ENCODE peak calls at places on chromosomes 16 and 17, in five cellular contexts. One of them, this sample, is unnamed.

GRCh38 chr17:49578963-49579500 is 3.4 kb downstream of the NXPH3 start:
- DNase-seq in GM23338: no peak
- DNase-seq in mammary epithelial cell: no peak
- DNase-seq in GM12878: no peak
- DNase-seq in PC-3: no peak
- DNase-seq in this sample: no peak

GRCh38 chr17:40122466-40122943 is 734 bp downstream of the MSL1 start:
- DNase-seq in PC-3: peak; percentile 33
- DNase-seq in mammary epithelial cell: peak; percentile 25
- DNase-seq in GM23338: peak; percentile 68
- DNase-seq in GM12878: no peak
- DNase-seq in this sample: no peak

GRCh38 chr17:2957631-2958286 is 105.6 kb downstream of the OR1D5 start:
- DNase-seq in GM12878: no peak
- DNase-seq in PC-3: no peak
- DNase-seq in mammary epithelial cell: no peak
- DNase-seq in GM23338: no peak
- DNase-seq in this sample: no peak

GRCh38 chr17:27049104-27049784 is 244.7 kb upstream of the WSB1 start:
- DNase-seq in PC-3: peak; percentile 56
- DNase-seq in GM23338: no peak
- DNase-seq in mammary epithelial cell: peak; percentile 11
- DNase-seq in GM12878: no peak
- DNase-seq in this sample: no peak

GRCh38 chr16:69513180-69513966 is 52.4 kb upstream of the NFAT5 start:
- DNase-seq in PC-3: peak; percentile 93
- DNase-seq in GM23338: peak; percentile 41
- DNase-seq in GM12878: no peak
- DNase-seq in mammary epithelial cell: peak; percentile 95
- DNase-seq in this sample: peak; percentile 89

GRCh38 chr16:22670551-22670970 is 143.4 kb upstream of the HS3ST2 start:
- DNase-seq in mammary epithelial cell: no peak
- DNase-seq in GM23338: peak; percentile 95
- DNase-seq in PC-3: peak; percentile 14
- DNase-seq in GM12878: no peak
- DNase-seq in this sample: no peak

GRCh38 chr17:47902039-47902744 is 6.2 kb downstream of the SP2 start:
- DNase-seq in GM12878: no peak
- DNase-seq in PC-3: no peak
- DNase-seq in GM23338: peak; percentile 86
- DNase-seq in mammary epithelial cell: no peak
- DNase-seq in this sample: no peak

GRCh38 chr17:77098884-77099545 is 41.8 kb upstream of the SEC14L1 start:
- DNase-seq in GM23338: no peak
- DNase-seq in mammary epithelial cell: peak; percentile 38
- DNase-seq in GM12878: no peak
- DNase-seq in PC-3: no peak
- DNase-seq in this sample: no peak

GRCh38 chr16:66389256-66390175 is 23.0 kb downstream of the CDH5 start:
- DNase-seq in GM23338: no peak
- DNase-seq in GM12878: no peak
- DNase-seq in PC-3: no peak
- DNase-seq in mammary epithelial cell: no peak
- DNase-seq in this sample: no peak

GRCh38 chr16:80788016-80788415 is 16.4 kb downstream of the CDYL2 start:
- DNase-seq in mammary epithelial cell: no peak
- DNase-seq in GM23338: no peak
- DNase-seq in GM12878: no peak
- DNase-seq in PC-3: no peak
- DNase-seq in this sample: no peak

GRCh38 chr17:81246343-81246670 is 7.2 kb downstream of the NDUFAF8 start:
- DNase-seq in mammary epithelial cell: no peak
- DNase-seq in GM12878: no peak
- DNase-seq in GM23338: no peak
- DNase-seq in PC-3: no peak
- DNase-seq in this sample: no peak

GRCh38 chr17:75535119-75535537 is 9.6 kb downstream of the LLGL2 start:
- DNase-seq in GM12878: peak; percentile 26
- DNase-seq in PC-3: no peak
- DNase-seq in mammary epithelial cell: no peak
- DNase-seq in GM23338: no peak
- DNase-seq in this sample: no peak

GRCh38 chr16:57479043-57479421 is 7.3 kb downstream of the DOK4 start:
- DNase-seq in PC-3: no peak
- DNase-seq in GM23338: no peak
- DNase-seq in mammary epithelial cell: no peak
- DNase-seq in GM12878: no peak
- DNase-seq in this sample: no peak

GRCh38 chr16:22313141-22313781 is 16.1 kb downstream of the POLR3E start:
- DNase-seq in GM12878: no peak
- DNase-seq in GM23338: no peak
- DNase-seq in mammary epithelial cell: no peak
- DNase-seq in PC-3: no peak
- DNase-seq in this sample: no peak

GRCh38 chr17:35744830-35745229 is 8.2 kb downstream of the GAS2L2 start:
- DNase-seq in GM12878: no peak
- DNase-seq in PC-3: no peak
- DNase-seq in mammary epithelial cell: no peak
- DNase-seq in GM23338: no peak
- DNase-seq in this sample: no peak

GRCh38 chr16:51420247-51420646 is 269.2 kb upstream of the SALL1 start:
- DNase-seq in GM12878: no peak
- DNase-seq in mammary epithelial cell: no peak
- DNase-seq in PC-3: no peak
- DNase-seq in GM23338: no peak
- DNase-seq in this sample: no peak

GRCh38 chr17:3647769-3648540 is 11.4 kb downstream of the CTNS start:
- DNase-seq in GM23338: peak; percentile 74
- DNase-seq in GM12878: no peak
- DNase-seq in mammary epithelial cell: peak; percentile 28
- DNase-seq in PC-3: peak; percentile 58
- DNase-seq in this sample: no peak

GRCh38 chr17:7887038-7887481 is 1.5 kb upstream of the CHD3 start:
- DNase-seq in GM23338: peak; percentile 42
- DNase-seq in mammary epithelial cell: no peak
- DNase-seq in GM12878: no peak
- DNase-seq in PC-3: no peak
- DNase-seq in this sample: peak; percentile 93

GRCh38 chr16:71287454-71287853 is 1.7 kb downstream of the CMTR2 start:
- DNase-seq in GM12878: no peak
- DNase-seq in GM23338: no peak
- DNase-seq in mammary epithelial cell: no peak
- DNase-seq in PC-3: no peak
- DNase-seq in this sample: no peak

GRCh38 chr16:529012-529575 is 1.6 kb downstream of the CAPN15 start:
- DNase-seq in GM23338: no peak
- DNase-seq in PC-3: no peak
- DNase-seq in GM12878: no peak
- DNase-seq in mammary epithelial cell: no peak
- DNase-seq in this sample: no peak

GRCh38 chr17:62919388-62919787 is 46.6 kb upstream of the TANC2 start:
- DNase-seq in PC-3: peak; percentile 53
- DNase-seq in GM12878: no peak
- DNase-seq in mammary epithelial cell: peak; percentile 50
- DNase-seq in GM23338: no peak
- DNase-seq in this sample: no peak

GRCh38 chr17:58703887-58704286 is 11.5 kb downstream of the RAD51C start:
- DNase-seq in mammary epithelial cell: no peak
- DNase-seq in GM12878: no peak
- DNase-seq in GM23338: no peak
- DNase-seq in PC-3: no peak
- DNase-seq in this sample: no peak

GRCh38 chr16:55651841-55652824 is 3.7 kb upstream of the SLC6A2 start:
- DNase-seq in PC-3: no peak
- DNase-seq in GM23338: no peak
- DNase-seq in GM12878: no peak
- DNase-seq in mammary epithelial cell: no peak
- DNase-seq in this sample: no peak

GRCh38 chr16:359871-360697 is 7.6 kb upstream of the AXIN1 start:
- DNase-seq in GM23338: no peak
- DNase-seq in mammary epithelial cell: no peak
- DNase-seq in PC-3: no peak
- DNase-seq in GM12878: no peak
- DNase-seq in this sample: no peak

GRCh38 chr17:42760652-42761581 is at the start of gene RAMP2:
- DNase-seq in GM12878: no peak
- DNase-seq in mammary epithelial cell: no peak
- DNase-seq in GM23338: peak; percentile 73
- DNase-seq in PC-3: no peak
- DNase-seq in this sample: no peak

GRCh38 chr16:5621826-5622225 is 524.2 kb upstream of the EEF2KMT start:
- DNase-seq in PC-3: no peak
- DNase-seq in GM23338: no peak
- DNase-seq in GM12878: no peak
- DNase-seq in mammary epithelial cell: no peak
- DNase-seq in this sample: no peak

GRCh38 chr17:40218740-40219072 is 398 bp upstream of the WIPF2 start:
- DNase-seq in GM23338: peak; percentile 98
- DNase-seq in PC-3: peak; percentile 13
- DNase-seq in mammary epithelial cell: peak; percentile 41
- DNase-seq in GM12878: peak; percentile 40
- DNase-seq in this sample: no peak

GRCh38 chr17:80859004-80859941 is 132.4 kb upstream of the CHMP6 start:
- DNase-seq in PC-3: peak; percentile 87
- DNase-seq in mammary epithelial cell: peak; percentile 85
- DNase-seq in GM23338: peak; percentile 44
- DNase-seq in GM12878: no peak
- DNase-seq in this sample: peak; percentile 64

GRCh38 chr17:77144227-77144626 is 3.5 kb downstream of the SEC14L1 start:
- DNase-seq in GM23338: no peak
- DNase-seq in mammary epithelial cell: no peak
- DNase-seq in GM12878: no peak
- DNase-seq in PC-3: no peak
- DNase-seq in this sample: no peak

GRCh38 chr17:10745231-10745630 is 15.4 kb upstream of the TMEM220 start:
- DNase-seq in GM23338: no peak
- DNase-seq in PC-3: no peak
- DNase-seq in mammary epithelial cell: no peak
- DNase-seq in GM12878: no peak
- DNase-seq in this sample: no peak

GRCh38 chr17:10751569-10751968 is 21.7 kb upstream of the TMEM220 start:
- DNase-seq in GM12878: no peak
- DNase-seq in mammary epithelial cell: no peak
- DNase-seq in PC-3: no peak
- DNase-seq in GM23338: no peak
- DNase-seq in this sample: no peak

GRCh38 chr17:10750210-10750609 is 20.4 kb upstream of the TMEM220 start:
- DNase-seq in mammary epithelial cell: no peak
- DNase-seq in PC-3: no peak
- DNase-seq in GM12878: no peak
- DNase-seq in GM23338: no peak
- DNase-seq in this sample: no peak

GRCh38 chr17:10744509-10745000 is 14.7 kb upstream of the TMEM220 start:
- DNase-seq in PC-3: no peak
- DNase-seq in GM12878: no peak
- DNase-seq in GM23338: no peak
- DNase-seq in mammary epithelial cell: no peak
- DNase-seq in this sample: no peak

GRCh38 chr17:10748475-10749110 is 18.8 kb upstream of the TMEM220 start:
- DNase-seq in PC-3: no peak
- DNase-seq in GM12878: no peak
- DNase-seq in mammary epithelial cell: no peak
- DNase-seq in GM23338: no peak
- DNase-seq in this sample: no peak
- TF ChIP-seq EZH2 in PC-3: no peak
- TF ChIP-seq EZH2 in GM12878: no peak
- TF ChIP-seq EZH2 in mammary epithelial cell: no peak
- TF ChIP-seq EZH2 in GM23338: no peak
- TF ChIP-seq EZH2 in this sample: no peak

DNA sequence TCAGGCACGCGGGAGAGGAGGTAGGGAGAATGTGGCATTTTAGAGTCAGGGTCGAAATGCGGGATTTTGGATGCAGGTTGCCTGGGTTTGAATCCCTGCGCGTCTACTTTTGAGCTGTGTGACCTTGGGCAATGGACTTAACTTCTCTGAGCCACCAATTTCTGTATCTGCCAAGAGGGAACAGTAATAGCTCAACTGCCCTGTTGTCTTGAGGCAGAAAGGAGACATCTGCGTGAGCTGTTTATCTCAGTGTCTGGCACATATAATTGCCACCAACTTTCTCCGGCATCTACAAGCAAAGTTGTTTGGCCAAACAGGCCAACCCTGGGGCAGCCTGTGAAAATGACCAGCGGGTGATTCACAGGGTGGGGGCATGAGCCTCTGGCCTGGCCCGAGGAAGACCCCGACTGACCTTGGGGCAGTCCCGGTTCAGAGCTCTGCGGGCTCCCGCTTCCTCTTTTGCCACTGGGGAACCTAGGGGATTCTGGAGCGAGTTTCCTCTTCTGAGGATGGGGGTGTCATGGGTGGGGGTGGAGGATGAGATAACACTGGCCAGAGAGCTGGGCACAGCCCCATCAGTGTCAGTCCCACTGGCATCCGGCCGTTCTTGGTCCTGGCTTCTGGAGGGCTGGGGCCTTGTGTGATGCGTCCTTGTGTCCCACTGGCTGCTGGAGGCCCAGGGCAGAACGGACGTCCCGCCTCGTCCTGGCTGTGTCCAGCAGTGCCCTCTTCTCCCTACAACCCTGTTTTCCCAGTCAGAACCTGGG is 1.3 kb downstream of the SNN start:
- DNase-seq in mammary epithelial cell: no peak
- DNase-seq in GM23338: peak; percentile 25
- DNase-seq in GM12878: peak; percentile 33
- DNase-seq in PC-3: no peak
- DNase-seq in this sample: no peak
- H3K4me1 ChIP-seq in mammary epithelial cell: peaks cover 64% of the 10 kb centered on the region
- H3K4me1 ChIP-seq in GM23338: peaks cover 29% of the 10 kb centered on the region
- H3K4me1 ChIP-seq in GM12878: peaks cover 50% of the 10 kb centered on the region
- H3K4me1 ChIP-seq in PC-3: peaks cover 4% of the 10 kb centered on the region
- H3K4me1 ChIP-seq in this sample: peaks cover 2% of the 10 kb centered on the region

GRCh38 chr16:30397776-30398659 is 2.8 kb downstream of the ZNF48 start:
- DNase-seq in GM12878: no peak
- DNase-seq in mammary epithelial cell: no peak
- DNase-seq in GM23338: no peak
- DNase-seq in PC-3: no peak
- DNase-seq in this sample: no peak

GRCh38 chr16:30397056-30397455 is 1.8 kb downstream of the ZNF48 start:
- DNase-seq in mammary epithelial cell: no peak
- DNase-seq in GM12878: no peak
- DNase-seq in GM23338: no peak
- DNase-seq in PC-3: no peak
- DNase-seq in this sample: no peak

GRCh38 chr16:30394603-30395154 is 541 bp upstream of the ZNF48 start:
- DNase-seq in GM23338: peak; percentile 89
- DNase-seq in GM12878: no peak
- DNase-seq in mammary epithelial cell: no peak
- DNase-seq in PC-3: no peak
- DNase-seq in this sample: no peak

GRCh38 chr16:30395992-30396560 is 856 bp downstream of the ZNF48 start:
- DNase-seq in GM23338: no peak
- DNase-seq in GM12878: no peak
- DNase-seq in mammary epithelial cell: no peak
- DNase-seq in PC-3: no peak
- DNase-seq in this sample: no peak

GRCh38 chr16:30395155-30395991 is at the start of gene ZNF48:
- DNase-seq in mammary epithelial cell: peak; percentile 56
- DNase-seq in GM23338: peak; percentile 92
- DNase-seq in PC-3: peak; percentile 56
- DNase-seq in GM12878: no peak
- DNase-seq in this sample: no peak
- TF ChIP-seq CTCF in mammary epithelial cell: no peak
- TF ChIP-seq CTCF in GM23338: no peak
- TF ChIP-seq CTCF in PC-3: peak; percentile 21
- TF ChIP-seq CTCF in GM12878: peak; percentile 42
- TF ChIP-seq CTCF in this sample: no peak

GRCh38 chr16:67394271-67395104 is 1.2 kb upstream of the TPPP3 start:
- DNase-seq in GM23338: peak; percentile 69
- DNase-seq in GM12878: no peak
- DNase-seq in mammary epithelial cell: no peak
- DNase-seq in PC-3: no peak
- DNase-seq in this sample: no peak
- TF ChIP-seq EZH2 in GM23338: peak; percentile 67
- TF ChIP-seq EZH2 in GM12878: no peak
- TF ChIP-seq EZH2 in mammary epithelial cell: no peak
- TF ChIP-seq EZH2 in PC-3: no peak
- TF ChIP-seq EZH2 in this sample: no peak

This sample was measured in keratinocyte.